ENCODE peak calls at places on chromosome 11, in six cellular contexts. P, H, E, A, Z and G are unnamed samples.

GRCh38 chr11:2777871-2778629 is 78.3 kb upstream of the KCNQ1OT1 start:
- DNase-seq in P (no peak), H (no peak), E (no peak), A (no peak), Z (no peak), G (no peak)

GRCh38 chr11:27217948-27218410 is 145.0 kb downstream of the CCDC34 start:
- DNase-seq in P (peak; percentile 92), H (no peak), E (no peak), A (no peak), Z (no peak), G (peak; percentile 90)

GRCh38 chr11:64321533-64321932 is 3.6 kb downstream of the PRDX5 start:
- DNase-seq in P (peak; percentile 53), H (no peak), E (no peak), A (no peak), Z (no peak), G (no peak)

GRCh38 chr11:6612008-6612815 is at the start of gene TAF10:
- DNase-seq in P (peak; percentile 96), H (peak; percentile 97), E (peak; percentile 97), A (peak; percentile 99), Z (peak; percentile 97), G (peak; percentile 95)

GRCh38 chr11:35794850-35795249 is 132.3 kb downstream of the TRIM44 start:
- DNase-seq in P (peak; percentile 65), H (no peak), E (no peak), A (no peak), Z (no peak), G (peak; percentile 37)

GRCh38 chr11:67160045-67160444 is 41.0 kb downstream of the KDM2A start:
- DNase-seq in P (no peak), H (no peak), E (no peak), A (no peak), Z (no peak), G (no peak)

GRCh38 chr11:75050516-75050915 is 46.2 kb downstream of the OR2AT4 start:
- DNase-seq in P (no peak), H (no peak), E (no peak), A (no peak), Z (no peak), G (no peak)

GRCh38 chr11:119087747-119088241 is 3.1 kb downstream of the HMBS start:
- DNase-seq in P (no peak), H (no peak), E (no peak), A (no peak), Z (peak; percentile 56), G (no peak)

GRCh38 chr11:27234043-27234668 is 128.9 kb downstream of the CCDC34 start:
- DNase-seq in P (peak; percentile 97), H (no peak), E (peak; percentile 61), A (peak; percentile 71), Z (no peak), G (peak; percentile 99)

GRCh38 chr11:41237386-41237785 is 222.1 kb downstream of the LRRC4C start:
- DNase-seq in P (no peak), H (no peak), E (no peak), A (no peak), Z (no peak), G (no peak)

GRCh38 chr11:119470316-119471266 is 47.6 kb upstream of the THY1 start:
- DNase-seq in P (peak; percentile 93), H (no peak), E (no peak), A (peak; percentile 43), Z (no peak), G (peak; percentile 98)

GRCh38 chr11:77374108-77374507 is 72.6 kb upstream of the GDPD4 start:
- DNase-seq in P (peak; percentile 31), H (no peak), E (no peak), A (no peak), Z (no peak), G (no peak)

GRCh38 chr11:110128161-110128560 is 35.0 kb downstream of the ZC3H12C start:
- DNase-seq in P (peak; percentile 47), H (no peak), E (no peak), A (no peak), Z (no peak), G (peak; percentile 63)

GRCh38 chr11:35387341-35387982 is 31.9 kb downstream of the SLC1A2 start:
- DNase-seq in P (peak; percentile 16), H (no peak), E (no peak), A (no peak), Z (no peak), G (peak; percentile 12)

GRCh38 chr11:22926341-22926740 is 66.1 kb upstream of the CCDC179 start:
- DNase-seq in P (no peak), H (no peak), E (no peak), A (no peak), Z (no peak), G (no peak)

GRCh38 chr11:22930816-22931594 is 70.7 kb upstream of the CCDC179 start:
- DNase-seq in P (no peak), H (peak; percentile 60), E (no peak), A (no peak), Z (no peak), G (no peak)

GRCh38 chr11:22927793-22928192 is 67.5 kb upstream of the CCDC179 start:
- DNase-seq in P (no peak), H (no peak), E (no peak), A (no peak), Z (no peak), G (no peak)

GRCh38 chr11:22923561-22923960 is 63.3 kb upstream of the CCDC179 start:
- DNase-seq in P (no peak), H (no peak), E (no peak), A (no peak), Z (no peak), G (no peak)

DNA sequence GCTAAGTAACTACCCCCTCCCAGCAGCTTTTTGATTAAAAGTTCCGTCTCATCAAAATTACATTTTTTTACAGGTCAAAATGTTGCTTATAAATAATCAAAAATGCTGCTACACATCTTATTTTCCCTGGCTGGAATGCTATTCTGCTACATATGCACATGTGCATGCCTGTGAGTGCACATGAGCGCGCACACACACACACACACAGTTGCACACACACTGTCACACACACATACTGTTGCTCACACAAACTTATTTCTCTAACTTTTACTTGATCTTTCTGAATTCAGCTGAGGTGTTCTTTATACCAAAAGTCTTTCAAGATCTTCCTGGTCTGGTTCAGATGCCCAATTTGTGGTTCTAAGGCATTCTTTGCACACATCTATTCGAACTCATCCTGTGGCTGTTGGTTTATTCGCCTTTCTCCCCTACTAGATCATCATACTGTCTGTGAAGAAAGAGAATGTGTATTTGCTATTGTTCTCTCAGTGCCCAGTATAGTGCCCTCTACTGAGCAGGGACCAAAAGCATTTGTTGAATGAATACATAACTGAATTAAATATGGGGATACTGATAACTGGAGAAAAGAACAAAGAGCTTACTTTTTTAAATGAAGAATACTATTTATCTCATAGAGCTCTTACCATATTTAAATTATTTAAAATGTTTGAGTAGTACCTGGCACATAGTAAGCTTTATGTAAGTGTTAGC is 68.1 kb upstream of the CCDC179 start:
- DNase-seq in P (no peak), H (no peak), E (no peak), A (no peak), Z (no peak), G (no peak)
- TF ChIP-seq CTCF in P (peak; percentile 28), H (no peak), E (no peak), A (no peak), Z (no peak), G (no peak)

DNA sequence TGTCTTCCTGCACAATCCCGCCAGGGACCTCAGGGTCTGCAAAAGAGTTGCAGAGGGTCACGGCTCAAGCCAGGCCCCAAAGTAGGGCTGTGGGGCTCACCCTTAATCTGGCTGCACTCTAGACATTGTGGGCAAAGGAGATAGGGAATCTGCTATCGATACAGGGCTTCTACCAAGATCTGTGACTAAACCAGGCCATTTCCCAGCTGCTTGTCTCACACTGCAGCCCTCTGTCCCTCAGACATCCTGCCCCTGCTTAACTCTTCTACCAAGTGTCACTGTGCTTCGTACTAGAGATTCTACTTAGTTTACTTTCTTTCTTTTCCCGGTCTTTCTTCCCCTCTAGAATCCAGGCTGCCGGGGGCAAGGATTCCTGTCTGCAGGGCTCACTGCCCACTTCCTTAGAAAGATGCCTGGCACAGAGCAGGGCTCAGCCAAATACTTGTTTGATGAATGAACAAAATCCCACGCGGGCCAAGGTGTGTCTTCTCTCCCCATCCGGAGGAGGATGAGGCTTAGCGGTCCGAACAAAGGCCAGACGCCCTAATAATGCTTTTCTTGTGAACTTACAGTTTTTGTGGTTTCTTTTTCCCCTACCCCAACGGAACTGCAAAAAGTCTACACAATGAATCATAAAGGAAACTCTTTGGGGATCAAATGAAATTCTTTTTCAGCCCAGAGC is 61.3 kb upstream of the ANO1 start:
- DNase-seq in P (peak; percentile 75), H (peak; percentile 4), E (no peak), A (no peak), Z (no peak), G (peak; percentile 42)
- H3K4me3 ChIP-seq in P (no peak overlapping the region), H (no peak overlapping the region), E (no peak overlapping the region), A (no peak overlapping the region), Z (no peak overlapping the region), G (no peak overlapping the region)

DNA sequence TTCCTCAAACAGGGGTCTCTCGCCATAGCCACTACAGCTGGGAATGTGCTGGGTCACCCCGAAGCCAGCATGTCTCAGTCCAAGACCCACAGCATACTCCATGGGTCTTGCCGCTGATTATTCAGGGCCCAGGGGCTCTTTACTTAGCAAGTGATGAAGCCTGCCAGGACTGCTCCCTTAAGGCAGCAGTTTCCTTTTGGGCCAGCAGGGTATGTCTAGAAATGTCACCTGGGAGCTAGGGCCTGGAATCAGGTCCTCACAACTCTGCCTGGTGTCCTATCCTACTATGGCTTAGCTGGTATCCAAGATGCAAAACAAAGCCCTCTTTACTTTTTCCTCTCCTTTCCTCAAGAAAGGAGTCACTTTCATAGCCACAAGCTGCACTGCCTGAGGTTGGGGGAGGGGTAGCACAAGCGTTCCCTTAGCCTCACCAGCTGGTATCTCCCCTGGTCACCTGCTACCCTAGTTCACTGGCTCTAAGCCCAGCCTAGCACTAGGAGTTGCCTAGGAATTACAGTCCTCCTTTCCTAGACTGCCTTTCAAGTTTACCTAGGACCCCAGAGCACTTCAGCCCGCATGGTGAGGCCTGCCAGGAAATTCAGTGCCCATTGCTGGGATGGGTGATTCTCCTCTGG is 22.6 kb upstream of the NCR3LG1 start:
- DNase-seq in P (no peak), H (no peak), E (no peak), A (no peak), Z (no peak), G (no peak)
- TF ChIP-seq CTCF in P (no peak), H (no peak), E (no peak), A (no peak), Z (no peak), G (no peak)

GRCh38 chr11:316031-316701 is 2.3 kb downstream of the IFITM1 start:
- DNase-seq in P (no peak), H (no peak), E (no peak), A (peak; percentile 21), Z (no peak), G (no peak)
- H3K4me3 ChIP-seq in P (peak overlapping the region; percentile 27), H (no peak overlapping the region), E (no peak overlapping the region), A (peak overlapping the region; percentile 51), Z (no peak overlapping the region), G (peak overlapping the region; percentile 84)

GRCh38 chr11:131889146-131889577 is 518.7 kb downstream of the NTM start:
- DNase-seq in P (peak; percentile 93), H (no peak), E (no peak), A (no peak), Z (no peak), G (peak; percentile 88)

GRCh38 chr11:131888230-131888826 is 517.9 kb downstream of the NTM start:
- DNase-seq in P (peak; percentile 92), H (peak; percentile 33), E (no peak), A (no peak), Z (no peak), G (peak; percentile 93)

GRCh38 chr11:131893103-131893502 is 522.7 kb downstream of the NTM start:
- DNase-seq in P (no peak), H (no peak), E (no peak), A (no peak), Z (no peak), G (no peak)

GRCh38 chr11:131886201-131886600 is 515.8 kb downstream of the NTM start:
- DNase-seq in P (no peak), H (no peak), E (no peak), A (no peak), Z (no peak), G (no peak)

GRCh38 chr11:131889760-131890620 is 519.6 kb downstream of the NTM start:
- DNase-seq in P (peak; percentile 45), H (no peak), E (no peak), A (no peak), Z (no peak), G (no peak)
- TF ChIP-seq CTCF in P (peak; percentile 20), H (no peak), E (no peak), A (no peak), Z (no peak), G (peak; percentile 2)